ENCODE peak calls at places on chromosomes 11 and 22, in five cellular contexts. One of them, this sample, is unnamed.

GRCh38 chr11:35167451-35167954 is 28.5 kb downstream of the CD44 start:
- DNase-seq in H1: no peak
- DNase-seq in neuronal stem cell: no peak
- DNase-seq in mesenchymal stem cell: no peak
- DNase-seq in trophoblast cell: no peak
- DNase-seq in this sample: no peak

GRCh38 chr22:36465232-36466021 is 16.0 kb downstream of the TXN2 start:
- DNase-seq in H1: no peak
- DNase-seq in neuronal stem cell: no peak
- DNase-seq in mesenchymal stem cell: peak
- DNase-seq in trophoblast cell: peak
- DNase-seq in this sample: no peak

GRCh38 chr22:18077087-18077638 is 627 bp upstream of the PEX26 start:
- DNase-seq in H1: no peak
- DNase-seq in neuronal stem cell: no peak
- DNase-seq in mesenchymal stem cell: no peak
- DNase-seq in trophoblast cell: no peak
- DNase-seq in this sample: no peak

GRCh38 chr11:48001438-48002021 is 21.2 kb downstream of the PTPRJ start:
- DNase-seq in H1: no peak
- DNase-seq in neuronal stem cell: no peak
- DNase-seq in mesenchymal stem cell: peak
- DNase-seq in trophoblast cell: no peak
- DNase-seq in this sample: no peak

GRCh38 chr11:101113540-101113939 is 16.1 kb downstream of the PGR start:
- DNase-seq in H1: no peak
- DNase-seq in neuronal stem cell: no peak
- DNase-seq in mesenchymal stem cell: no peak
- DNase-seq in trophoblast cell: no peak
- DNase-seq in this sample: no peak

GRCh38 chr11:75320643-75321042 is 30.8 kb downstream of the ARRB1 start:
- DNase-seq in H1: no peak
- DNase-seq in neuronal stem cell: no peak
- DNase-seq in mesenchymal stem cell: no peak
- DNase-seq in trophoblast cell: no peak
- DNase-seq in this sample: no peak

GRCh38 chr11:134939905-134940304 is 527.9 kb upstream of the B3GAT1 start:
- DNase-seq in H1: no peak
- DNase-seq in neuronal stem cell: no peak
- DNase-seq in mesenchymal stem cell: peak
- DNase-seq in trophoblast cell: no peak
- DNase-seq in this sample: no peak

GRCh38 chr11:59705281-59705680 is 8.4 kb downstream of the OR10V1 start:
- DNase-seq in H1: no peak
- DNase-seq in neuronal stem cell: no peak
- DNase-seq in mesenchymal stem cell: peak
- DNase-seq in trophoblast cell: no peak
- DNase-seq in this sample: no peak

GRCh38 chr11:75469785-75470405 is 36.9 kb upstream of the KLHL35 start:
- DNase-seq in H1: no peak
- DNase-seq in neuronal stem cell: no peak
- DNase-seq in mesenchymal stem cell: no peak
- DNase-seq in trophoblast cell: no peak
- DNase-seq in this sample: no peak

GRCh38 chr11:17609536-17610401 is 62.7 kb downstream of the OTOG start:
- DNase-seq in H1: no peak
- DNase-seq in neuronal stem cell: no peak
- DNase-seq in mesenchymal stem cell: no peak
- DNase-seq in trophoblast cell: no peak
- DNase-seq in this sample: no peak

GRCh38 chr22:21567456-21568206 is at the start of gene UBE2L3:
- DNase-seq in H1: peak
- DNase-seq in neuronal stem cell: peak
- DNase-seq in mesenchymal stem cell: peak
- DNase-seq in trophoblast cell: peak
- DNase-seq in this sample: peak

GRCh38 chr11:11608783-11609232 is 13.0 kb downstream of the GALNT18 start:
- DNase-seq in H1: no peak
- DNase-seq in neuronal stem cell: no peak
- DNase-seq in mesenchymal stem cell: peak
- DNase-seq in trophoblast cell: no peak
- DNase-seq in this sample: no peak

GRCh38 chr22:23772315-23773246 is at the start of gene MMP11:
- DNase-seq in H1: peak
- DNase-seq in neuronal stem cell: no peak
- DNase-seq in mesenchymal stem cell: peak
- DNase-seq in trophoblast cell: peak
- DNase-seq in this sample: peak

GRCh38 chr11:113317297-113317696 is 2.9 kb downstream of the TTC12 start:
- DNase-seq in H1: no peak
- DNase-seq in neuronal stem cell: no peak
- DNase-seq in mesenchymal stem cell: no peak
- DNase-seq in trophoblast cell: no peak
- DNase-seq in this sample: no peak

GRCh38 chr11:114440121-114440860 is 1.0 kb downstream of the REXO2 start:
- DNase-seq in H1: no peak
- DNase-seq in neuronal stem cell: no peak
- DNase-seq in mesenchymal stem cell: peak
- DNase-seq in trophoblast cell: peak
- DNase-seq in this sample: no peak

GRCh38 chr11:12087075-12087775 is 23.2 kb upstream of the MICAL2 start:
- DNase-seq in H1: no peak
- DNase-seq in neuronal stem cell: no peak
- DNase-seq in mesenchymal stem cell: peak
- DNase-seq in trophoblast cell: peak
- DNase-seq in this sample: no peak

GRCh38 chr11:120342226-120342625 is 6.0 kb downstream of the ARHGEF12 start:
- DNase-seq in H1: no peak
- DNase-seq in neuronal stem cell: no peak
- DNase-seq in mesenchymal stem cell: no peak
- DNase-seq in trophoblast cell: no peak
- DNase-seq in this sample: no peak

GRCh38 chr11:118224512-118225180 is at the start of gene JAML:
- DNase-seq in H1: no peak
- DNase-seq in neuronal stem cell: no peak
- DNase-seq in mesenchymal stem cell: no peak
- DNase-seq in trophoblast cell: no peak
- DNase-seq in this sample: no peak

GRCh38 chr22:25067851-25068421 is 115.4 kb downstream of the KIAA1671 start:
- DNase-seq in H1: no peak
- DNase-seq in neuronal stem cell: no peak
- DNase-seq in mesenchymal stem cell: no peak
- DNase-seq in trophoblast cell: no peak
- DNase-seq in this sample: no peak

GRCh38 chr11:112831969-112832368 is 129.3 kb upstream of the NCAM1 start:
- DNase-seq in H1: no peak
- DNase-seq in neuronal stem cell: no peak
- DNase-seq in mesenchymal stem cell: no peak
- DNase-seq in trophoblast cell: no peak
- DNase-seq in this sample: no peak

GRCh38 chr11:46238078-46238966 is 39.1 kb upstream of the CREB3L1 start:
- DNase-seq in H1: peak
- DNase-seq in neuronal stem cell: peak
- DNase-seq in mesenchymal stem cell: peak
- DNase-seq in trophoblast cell: peak
- DNase-seq in this sample: peak

GRCh38 chr22:28002863-28003565 is 84.0 kb upstream of the PITPNB start:
- DNase-seq in H1: no peak
- DNase-seq in neuronal stem cell: no peak
- DNase-seq in mesenchymal stem cell: no peak
- DNase-seq in trophoblast cell: no peak
- DNase-seq in this sample: no peak

GRCh38 chr11:85889676-85890579 is 34.7 kb downstream of the CCDC83 start:
- DNase-seq in H1: no peak
- DNase-seq in neuronal stem cell: no peak
- DNase-seq in mesenchymal stem cell: peak
- DNase-seq in trophoblast cell: peak
- DNase-seq in this sample: no peak

GRCh38 chr22:46613606-46613997 is 6.6 kb upstream of the GRAMD4 start:
- DNase-seq in H1: no peak
- DNase-seq in neuronal stem cell: no peak
- DNase-seq in mesenchymal stem cell: peak
- DNase-seq in trophoblast cell: no peak
- DNase-seq in this sample: no peak

GRCh38 chr22:50726643-50727340 is 11.2 kb upstream of the ACR start:
- DNase-seq in H1: no peak
- DNase-seq in neuronal stem cell: no peak
- DNase-seq in mesenchymal stem cell: no peak
- DNase-seq in trophoblast cell: no peak
- DNase-seq in this sample: no peak

GRCh38 chr22:38299758-38300157 is 17.5 kb downstream of the CSNK1E start:
- DNase-seq in H1: no peak
- DNase-seq in neuronal stem cell: no peak
- DNase-seq in mesenchymal stem cell: no peak
- DNase-seq in trophoblast cell: no peak
- DNase-seq in this sample: no peak

GRCh38 chr22:31752096-31752847 is 1.5 kb upstream of the DEPDC5 start:
- DNase-seq in H1: no peak
- DNase-seq in neuronal stem cell: no peak
- DNase-seq in mesenchymal stem cell: no peak
- DNase-seq in trophoblast cell: no peak
- DNase-seq in this sample: no peak
- H3K9ac ChIP-seq in H1: peak
- H3K9ac ChIP-seq in neuronal stem cell: no peak
- H3K9ac ChIP-seq in mesenchymal stem cell: peak
- H3K9ac ChIP-seq in trophoblast cell: no peak
- H3K9ac ChIP-seq in this sample: peak

GRCh38 chr22:19959043-19959586 is 17.5 kb upstream of the TXNRD2 start:
- DNase-seq in H1: peak
- DNase-seq in neuronal stem cell: peak
- DNase-seq in mesenchymal stem cell: peak
- DNase-seq in trophoblast cell: peak
- DNase-seq in this sample: peak
- H2AFZ ChIP-seq in H1: peak
- H2AFZ ChIP-seq in neuronal stem cell: peak
- H2AFZ ChIP-seq in mesenchymal stem cell: no peak
- H2AFZ ChIP-seq in trophoblast cell: peak
- H2AFZ ChIP-seq in this sample: no peak

DNA sequence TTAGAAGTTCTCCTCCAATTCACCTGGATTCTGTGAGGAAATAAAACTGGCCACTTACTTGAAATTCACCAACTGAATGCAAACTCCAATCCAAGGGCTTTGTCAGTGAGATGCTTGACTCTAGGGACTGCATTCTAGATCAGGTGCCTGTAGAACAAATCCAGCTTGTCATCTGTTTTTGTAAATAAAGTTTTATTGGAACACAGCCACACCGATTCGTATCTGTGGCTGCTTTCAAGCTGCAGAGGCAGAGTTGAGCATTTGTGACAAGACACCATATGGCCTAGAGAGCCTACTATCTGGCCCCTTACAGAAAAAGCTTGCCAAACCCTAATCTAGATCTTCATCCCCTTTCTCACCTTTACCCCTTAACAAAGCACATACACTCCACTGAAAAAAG is 82.3 kb downstream of the BTBD10 start:
- DNase-seq in H1: no peak
- DNase-seq in neuronal stem cell: no peak
- DNase-seq in mesenchymal stem cell: no peak
- DNase-seq in trophoblast cell: no peak
- DNase-seq in this sample: no peak
- H2BK12ac ChIP-seq in H1: no peak
- H2BK12ac ChIP-seq in neuronal stem cell: no peak
- H2BK12ac ChIP-seq in mesenchymal stem cell: no peak
- H2BK12ac ChIP-seq in trophoblast cell: no peak
- H2BK12ac ChIP-seq in this sample: no peak

DNA sequence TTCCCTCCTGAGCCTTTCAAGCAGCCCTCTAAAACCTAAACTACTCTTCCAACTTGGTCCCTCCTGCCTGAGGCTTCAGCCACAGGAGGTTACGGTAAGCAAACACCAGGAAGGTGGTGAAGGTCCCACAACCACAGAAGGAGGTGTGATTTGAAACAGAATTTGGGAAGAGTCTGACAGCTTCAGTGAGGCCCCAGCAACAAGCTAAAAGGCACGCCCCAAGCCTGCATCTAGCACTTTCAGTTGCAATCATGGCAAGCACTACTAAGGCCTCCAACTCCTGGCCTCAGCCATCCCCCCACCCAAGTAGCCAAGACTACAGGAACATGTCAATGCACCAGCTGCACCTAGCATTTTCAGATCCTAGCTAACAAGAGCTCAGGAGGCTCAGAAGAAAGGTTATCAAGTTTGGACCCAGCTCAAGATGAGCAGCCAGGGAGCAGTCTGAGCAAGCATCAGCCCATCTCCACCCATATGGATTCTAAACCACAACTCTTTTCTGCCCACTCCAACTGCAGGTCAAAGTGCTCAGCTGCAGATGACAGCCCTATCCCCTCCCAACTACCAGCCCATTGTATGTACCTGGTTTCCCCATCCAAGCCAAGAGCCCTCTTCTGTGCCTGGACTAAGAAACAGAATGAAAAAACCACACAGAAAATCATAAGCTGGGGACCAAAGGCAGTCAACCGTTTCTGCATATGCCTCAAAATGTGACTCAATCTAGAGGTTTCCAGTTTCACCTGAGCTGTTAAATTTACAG is 10.4 kb upstream of the AHNAK start:
- DNase-seq in H1: no peak
- DNase-seq in neuronal stem cell: no peak
- DNase-seq in mesenchymal stem cell: no peak
- DNase-seq in trophoblast cell: no peak
- DNase-seq in this sample: no peak
- H3K9ac ChIP-seq in H1: peak
- H3K9ac ChIP-seq in neuronal stem cell: no peak
- H3K9ac ChIP-seq in mesenchymal stem cell: peak
- H3K9ac ChIP-seq in trophoblast cell: no peak
- H3K9ac ChIP-seq in this sample: no peak